ENCODE peak calls at places on chromosomes 1 and 21, in ten cellular contexts. L is foreskin fibroblast; C is CD8-positive, alpha-beta memory T cell; R is adipocyte; O is mammary epithelial cell; E is right atrium auricular region; D is activated CD4-positive, alpha-beta T cell treated with anti-CD3 and anti-CD28 coated beads, Interleukin-2, amount 50 U/mL, for 24 hours; Y is HAP-1; Z is mesenchymal stem cell; B is uterus. V is an unnamed sample.

GRCh38 chr1:66360285-66360724 is 173.6 kb upstream of the SGIP1 start:
- DNase-seq in Z (no peak), R (no peak), C (no peak), E (no peak), B (no peak), L (no peak), Y (no peak), O (no peak), D (no peak), V (no peak)

GRCh38 chr1:202010042-202011015 is at the start of gene ELF3:
- DNase-seq in D (no peak), B (no peak), R (peak; percentile 20), O (peak; percentile 89), E (no peak), Y (no peak), C (no peak), Z (no peak), L (no peak), V (no peak)

GRCh38 chr1:206430031-206430983 is 40.0 kb upstream of the IKBKE start:
- DNase-seq in C (no peak), L (peak; percentile 46), Z (peak; percentile 89), D (no peak), O (peak; percentile 92), R (peak; percentile 86), E (no peak), B (no peak), Y (no peak), V (no peak)

GRCh38 chr21:25836396-25836795 is 101.6 kb downstream of the GABPA start:
- DNase-seq in O (peak; percentile 69), D (no peak), Z (no peak), L (no peak), E (no peak), R (peak; percentile 6), Y (no peak), B (no peak), C (no peak), V (no peak)

GRCh38 chr21:44464351-44464750 is 9.0 kb downstream of the LRRC3 start:
- DNase-seq in O (no peak), L (no peak), Y (no peak), R (no peak), B (no peak), D (no peak), Z (no peak), C (no peak), E (no peak), V (no peak)

GRCh38 chr1:906532-907420 is 16.9 kb upstream of the SAMD11 start:
- DNase-seq in L (peak; percentile 79), O (peak; percentile 65), C (no peak), D (no peak), B (no peak), Y (peak; percentile 11), E (peak; percentile 76), Z (peak; percentile 46), R (no peak), V (peak; percentile 16)

GRCh38 chr1:43206721-43207228 is 34.6 kb downstream of the CFAP57 start:
- DNase-seq in O (peak; percentile 86), L (peak; percentile 98), Y (peak; percentile 46), Z (peak; percentile 96), B (no peak), D (no peak), C (no peak), R (peak; percentile 95), E (no peak), V (peak; percentile 29)

GRCh38 chr1:8026976-8027747 is 1.1 kb upstream of the ERRFI1 start:
- DNase-seq in Y (no peak), C (no peak), Z (peak; percentile 81), B (peak; percentile 46), L (no peak), E (peak; percentile 73), D (no peak), R (peak; percentile 79), O (no peak), V (no peak)

GRCh38 chr1:48817505-48818114 is 40.9 kb upstream of the BEND5 start:
- DNase-seq in R (peak; percentile 87), Y (peak; percentile 65), E (peak; percentile 60), O (peak; percentile 47), L (peak; percentile 12), D (no peak), B (peak; percentile 27), C (no peak), Z (peak; percentile 5), V (peak; percentile 37)

GRCh38 chr1:167428418-167428817 is 89.9 kb downstream of the CD247 start:
- DNase-seq in L (no peak), C (no peak), Y (no peak), O (no peak), R (no peak), E (no peak), D (no peak), Z (peak; percentile 38), B (no peak), V (no peak)

V was measured in left ventricle myocardium inferior.